ENCODE peak calls at places on chromosomes 4 and X, in four cellular contexts. E, B, N and T are unnamed samples.

GRCh38 chr4:185566425-185566824 is 31.1 kb upstream of the PDLIM3 start:
- DNase-seq in N (no peak), B (no peak), E (no peak), T (no peak)

GRCh38 chr4:80033581-80033980 is 39.4 kb downstream of the ANTXR2 start:
- DNase-seq in N (no peak), B (no peak), E (no peak), T (peak)

GRCh38 chrX:72027024-72027913 is 104.4 kb downstream of the RTL5 start:
- DNase-seq in E (no peak), B (no peak), N (no peak), T (no peak)

GRCh38 chr4:152265149-152265621 is 270.7 kb downstream of the FBXW7 start:
- DNase-seq in B (peak), N (no peak), E (peak), T (peak)

GRCh38 chrX:13520441-13520840 is 49.0 kb upstream of the EGFL6 start:
- DNase-seq in B (no peak), E (no peak), N (no peak), T (no peak)

GRCh38 chr4:182604953-182605352 is 312.2 kb downstream of the DCTD start:
- DNase-seq in N (no peak), B (no peak), E (no peak), T (no peak)

GRCh38 chr4:163614866-163615265 is 120.4 kb downstream of the TMA16 start:
- DNase-seq in E (no peak), N (no peak), B (no peak), T (no peak)

GRCh38 chrX:111410451-111410850 is 1.5 kb downstream of the DCX start:
- DNase-seq in N (no peak), B (no peak), E (no peak), T (no peak)

GRCh38 chr4:126766266-126766665 is 866.5 kb upstream of the INTU start:
- DNase-seq in B (no peak), E (no peak), N (no peak), T (no peak)

GRCh38 chr4:6696611-6697010 is 2.9 kb downstream of the S100P start:
- DNase-seq in E (no peak), B (no peak), N (no peak), T (no peak)

GRCh38 chr4:6059375-6059805 is 41.2 kb upstream of the C4orf50 start:
- DNase-seq in E (no peak), N (no peak), B (no peak), T (no peak)

GRCh38 chrX:45711231-45711630 is 510.6 kb upstream of the DIPK2B start:
- DNase-seq in N (no peak), E (no peak), B (no peak), T (no peak)

GRCh38 chr4:90950385-90950841 is 823.2 kb downstream of the CCSER1 start:
- DNase-seq in E (no peak), N (no peak), B (no peak), T (peak)

GRCh38 chrX:10158279-10158939 is 1.6 kb downstream of the CLCN4 start:
- DNase-seq in N (no peak), E (no peak), B (no peak), T (no peak)

GRCh38 chr4:52374847-52375246 is 284.3 kb downstream of the USP46 start:
- DNase-seq in E (no peak), N (no peak), B (peak), T (no peak)

DNA sequence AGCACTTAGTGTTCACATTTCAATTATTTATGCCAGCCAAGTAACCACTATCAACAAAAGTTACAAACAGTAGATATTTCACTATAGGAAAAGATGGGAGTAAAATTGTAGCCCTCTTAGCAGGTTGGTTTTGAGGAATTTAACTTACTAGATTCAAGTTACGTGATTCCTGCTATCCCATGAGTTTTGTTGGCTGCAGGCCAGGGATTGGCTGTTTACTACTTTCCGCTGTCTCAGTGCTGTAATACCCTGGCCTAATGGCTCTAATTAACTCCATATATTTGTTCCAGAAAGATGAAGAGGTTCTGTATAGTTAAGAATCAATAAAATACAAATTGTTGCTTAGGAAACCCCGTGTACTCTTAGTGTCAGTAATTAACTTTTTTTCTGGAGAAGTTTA is 55.5 kb upstream of the MAGED1 start:
- DNase-seq in E (no peak), B (no peak), N (no peak), T (peak)
- TF ChIP-seq BHLHE40 in E (no peak), B (no peak), N (no peak), T (no peak)

GRCh38 chr4:174314770-174315169 is 31.1 kb downstream of the CEP44 start:
- DNase-seq in N (no peak), B (no peak), E (peak), T (no peak)
- TF ChIP-seq FOXK2 in N (no peak), B (no peak), E (no peak), T (no peak)

DNA sequence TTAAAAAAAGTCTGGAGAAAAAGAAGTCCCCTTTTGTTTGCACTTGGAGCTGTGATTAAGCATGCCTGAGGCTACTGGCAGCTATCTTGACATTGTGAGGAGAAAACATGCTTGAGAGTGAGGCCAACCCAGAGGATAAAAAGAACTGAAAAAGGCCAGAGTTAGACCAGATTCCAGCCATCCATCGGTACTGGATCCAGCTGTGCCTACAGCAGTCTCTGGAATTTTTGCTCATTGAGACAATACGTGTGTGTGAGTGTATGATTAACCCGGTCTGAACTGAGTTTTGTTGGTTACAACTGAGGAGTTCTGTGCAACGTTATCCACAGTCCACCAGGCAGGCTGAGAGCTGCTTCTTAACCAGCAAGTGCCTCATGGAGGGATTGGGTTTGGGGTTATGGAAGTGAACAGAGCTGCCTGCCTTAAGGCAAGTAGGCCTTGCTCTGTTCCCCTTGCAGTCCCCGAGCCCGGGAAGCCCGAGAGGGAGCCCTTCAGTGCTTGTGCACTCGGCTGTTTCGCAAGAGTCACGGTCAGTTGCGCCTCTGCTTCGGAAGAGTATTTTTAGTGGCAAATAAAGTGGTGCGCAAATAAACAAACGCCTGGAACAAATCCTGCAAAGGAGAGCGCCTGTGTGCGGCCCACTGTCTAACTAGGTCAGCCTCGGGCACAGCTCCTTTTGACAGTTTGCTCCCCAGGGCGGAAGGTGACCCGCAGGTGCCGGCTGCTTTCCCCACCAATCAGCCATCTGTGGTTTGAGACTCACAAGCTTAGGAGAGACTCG is 57.1 kb downstream of the LGI2 start:
- DNase-seq in E (no peak), N (no peak), B (peak), T (no peak)
- TF ChIP-seq FOXM1 in E (no peak), N (no peak), B (no peak), T (no peak)

GRCh38 chr4:110854021-110854678 is 231.3 kb upstream of the PITX2 start:
- DNase-seq in B (no peak), E (no peak), N (no peak), T (no peak)
- TF ChIP-seq BHLHE40 in B (no peak), E (no peak), N (no peak), T (no peak)

DNA sequence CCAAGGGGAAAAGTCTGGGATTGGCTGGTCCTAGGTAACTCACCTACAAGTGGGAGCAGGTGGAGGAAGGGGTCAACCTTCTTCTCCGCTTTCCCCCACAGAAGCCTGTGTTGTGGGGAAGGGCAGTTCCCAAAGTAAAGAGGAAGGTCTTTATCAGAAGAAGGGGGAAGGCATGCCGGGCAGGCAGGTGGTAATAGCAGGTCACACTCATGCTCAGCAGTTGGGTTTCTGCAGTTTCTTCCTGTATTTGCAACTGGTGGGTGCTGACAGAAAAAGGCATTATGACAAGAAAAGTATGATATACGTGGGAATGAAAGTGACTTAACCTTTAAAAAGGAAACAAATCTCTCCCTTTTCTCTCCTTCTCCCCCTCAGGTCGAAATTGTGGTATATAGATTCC is 3.6 kb downstream of the MTMR1 start:
- DNase-seq in E (no peak), N (no peak), B (no peak), T (no peak)
- TF ChIP-seq FOXK2 in E (no peak), N (no peak), B (no peak), T (no peak)

GRCh38 chr4:122764071-122764807 is 31.7 kb downstream of the BBS12 start:
- DNase-seq in B (no peak), E (no peak), N (no peak), T (no peak)
- TF ChIP-seq FOXM1 in B (no peak), E (no peak), N (no peak), T (no peak)

GRCh38 chr4:4274226-4274625 is 15.7 kb downstream of the LYAR start:
- DNase-seq in B (no peak), N (no peak), E (no peak), T (no peak)
- TF ChIP-seq BHLHE40 in B (no peak), N (no peak), E (no peak), T (no peak)

GRCh38 chr4:161937596-161937995 is 226.2 kb downstream of the FSTL5 start:
- DNase-seq in E (no peak), B (no peak), N (no peak), T (no peak)

GRCh38 chr4:161931089-161931488 is 232.7 kb downstream of the FSTL5 start:
- DNase-seq in B (no peak), E (no peak), N (no peak), T (no peak)

GRCh38 chr4:161937151-161937550 is 226.6 kb downstream of the FSTL5 start:
- DNase-seq in E (no peak), N (no peak), B (no peak), T (no peak)

DNA sequence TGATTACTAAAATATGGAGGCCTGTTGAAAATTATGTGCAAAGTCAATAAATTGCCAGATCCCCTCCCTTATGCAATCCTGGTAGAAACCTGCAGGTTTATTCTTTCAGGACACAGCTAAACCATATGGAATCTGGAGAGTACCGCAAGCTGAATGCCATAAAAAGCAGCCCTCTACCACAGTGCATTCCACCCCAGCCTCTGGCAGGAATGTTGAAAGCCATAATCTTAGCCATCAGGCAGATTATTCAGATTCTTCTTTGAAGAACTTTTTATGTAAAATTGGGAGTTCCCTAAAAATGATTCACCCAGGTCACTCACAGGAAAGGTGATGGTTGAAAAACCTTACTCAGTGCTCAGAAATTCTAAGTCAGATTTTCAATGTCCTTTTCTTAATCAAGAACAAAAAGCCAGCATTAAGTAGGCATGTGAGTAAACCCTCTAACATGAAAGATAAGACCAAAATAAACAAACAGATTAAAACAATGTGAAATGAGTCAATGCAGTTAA is 227.1 kb downstream of the FSTL5 start:
- DNase-seq in B (no peak), E (no peak), N (no peak), T (no peak)
- TF ChIP-seq FOXK2 in B (no peak), E (no peak), N (no peak), T (no peak)

GRCh38 chr4:183906486-183906735 is 1.3 kb downstream of the STOX2 start:
- DNase-seq in N (no peak), B (no peak), E (no peak), T (no peak)

GRCh38 chr4:183906736-183907651 is 1.9 kb downstream of the STOX2 start:
- DNase-seq in B (no peak), N (no peak), E (no peak), T (peak)

GRCh38 chr4:183903021-183903760 is 1.9 kb upstream of the STOX2 start:
- DNase-seq in N (no peak), E (no peak), B (no peak), T (no peak)

GRCh38 chr4:183905593-183906485 is 732 bp downstream of the STOX2 start:
- DNase-seq in E (no peak), B (no peak), N (no peak), T (peak)

DNA sequence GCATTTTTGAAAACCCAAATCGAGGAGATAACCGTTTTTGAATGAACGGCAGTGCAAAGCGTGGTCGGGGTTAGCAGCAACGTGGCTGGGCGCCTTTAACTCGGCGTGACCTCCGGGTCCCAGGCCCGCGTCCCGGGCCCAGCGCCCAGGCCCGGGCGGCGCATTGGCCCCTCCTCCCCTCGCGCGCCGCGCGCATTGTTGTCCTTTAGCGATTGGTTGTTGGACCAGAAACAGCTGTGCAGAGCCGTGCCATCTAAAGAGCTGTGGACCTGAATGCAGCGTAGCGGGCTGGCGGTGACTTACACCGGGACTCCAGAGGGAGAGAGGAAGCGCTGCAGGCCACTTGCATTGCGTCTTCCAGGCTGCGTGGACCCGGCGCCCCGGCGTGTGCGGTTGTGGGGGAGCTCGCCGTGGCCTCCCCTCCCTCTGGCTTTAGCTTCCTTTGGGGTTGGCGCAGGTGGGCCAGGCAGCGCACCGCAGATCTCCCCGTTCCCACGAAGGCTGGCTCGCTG is at the start of gene STOX2:
- DNase-seq in E (no peak), N (no peak), B (peak), T (peak)
- TF ChIP-seq FOXM1 in E (no peak), N (no peak), B (no peak), T (no peak)

GRCh38 chrX:129347291-129347690 is 176.0 kb downstream of the SMARCA1 start:
- DNase-seq in B (no peak), E (no peak), N (no peak), T (no peak)
- TF ChIP-seq BHLHE40 in B (no peak), E (no peak), N (no peak), T (no peak)